ENCODE peak calls at places on chromosomes 1 and 21, in six cellular contexts. N is GM12878, G is A549, Z is HepG2, E is H1, M is SK-N-SH. F is an unnamed sample.

GRCh38 chr1:226195144-226195543 is 8.6 kb upstream of the ACBD3 start:
- DNase-seq in N (no peak), G (no peak), Z (no peak), E (no peak), M (peak), F (no peak)

GRCh38 chr1:152964536-152964935 is 5.9 kb upstream of the SPRR4 start:
- DNase-seq in N (no peak), G (no peak), Z (no peak), E (no peak), M (no peak), F (no peak)

GRCh38 chr1:40884055-40884795 is 22.1 kb upstream of the CITED4 start:
- DNase-seq in N (no peak), G (no peak), Z (no peak), E (peak), M (peak), F (no peak)

GRCh38 chr1:38686306-38687255 is 173.0 kb downstream of the RRAGC start:
- DNase-seq in N (no peak), G (no peak), Z (no peak), E (no peak), M (no peak), F (no peak)

GRCh38 chr1:230458509-230458908 is 32.4 kb upstream of the PGBD5 start:
- DNase-seq in N (no peak), G (no peak), Z (no peak), E (no peak), M (no peak), F (no peak)

GRCh38 chr21:36829116-36829515 is 130.2 kb downstream of the SIM2 start:
- DNase-seq in N (no peak), G (no peak), Z (no peak), E (no peak), M (no peak), F (no peak)

GRCh38 chr21:35024475-35024874 is 24.6 kb downstream of the RUNX1 start:
- DNase-seq in N (no peak), G (no peak), Z (no peak), E (no peak), M (no peak), F (no peak)

GRCh38 chr1:27603320-27603961 is 503 bp downstream of the AHDC1 start:
- DNase-seq in N (no peak), G (no peak), Z (no peak), E (peak), M (no peak), F (peak)

GRCh38 chr1:61120998-61121397 is 38.6 kb downstream of the NFIA start:
- DNase-seq in N (no peak), G (no peak), Z (peak), E (no peak), M (no peak), F (no peak)

DNA sequence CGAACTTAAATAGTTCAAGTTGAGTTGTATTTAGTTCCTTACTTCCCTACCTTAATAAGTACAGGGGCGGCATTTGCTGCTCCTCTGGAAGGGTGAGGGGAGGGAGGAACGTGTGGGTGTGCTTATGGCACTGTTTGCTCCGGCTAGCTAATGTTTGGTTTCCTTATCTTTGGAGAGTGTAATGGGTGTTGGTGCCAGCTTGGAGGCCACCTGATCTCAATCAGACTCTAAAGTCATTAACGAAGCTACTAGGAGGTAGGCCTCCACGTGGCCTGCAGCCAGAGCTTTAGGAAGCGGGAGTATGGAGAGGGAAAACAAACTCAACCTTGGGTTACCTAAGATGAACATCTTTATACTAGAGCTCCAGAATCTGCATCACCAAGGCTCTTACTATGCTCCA is 43.0 kb upstream of the RAP1A start:
- DNase-seq in N (no peak), G (no peak), Z (peak), E (no peak), M (no peak), F (no peak)
- H3K27ac ChIP-seq in N (no peak), G (no peak), Z (no peak), E (no peak), M (no peak), F (no peak)

GRCh38 chr1:46718727-46719622 is at the start of gene EFCAB14:
- DNase-seq in N (peak), G (peak), Z (peak), E (peak), M (peak), F (peak)

GRCh38 chr1:46719689-46720088 is 775 bp upstream of the EFCAB14 start:
- DNase-seq in N (no peak), G (no peak), Z (no peak), E (no peak), M (no peak), F (peak)

GRCh38 chr1:46717654-46718053 is 1.3 kb downstream of the EFCAB14 start:
- DNase-seq in N (no peak), G (no peak), Z (no peak), E (no peak), M (no peak), F (no peak)

GRCh38 chr1:46721204-46721603 is 2.3 kb upstream of the EFCAB14 start:
- DNase-seq in N (no peak), G (no peak), Z (no peak), E (no peak), M (no peak), F (no peak)

DNA sequence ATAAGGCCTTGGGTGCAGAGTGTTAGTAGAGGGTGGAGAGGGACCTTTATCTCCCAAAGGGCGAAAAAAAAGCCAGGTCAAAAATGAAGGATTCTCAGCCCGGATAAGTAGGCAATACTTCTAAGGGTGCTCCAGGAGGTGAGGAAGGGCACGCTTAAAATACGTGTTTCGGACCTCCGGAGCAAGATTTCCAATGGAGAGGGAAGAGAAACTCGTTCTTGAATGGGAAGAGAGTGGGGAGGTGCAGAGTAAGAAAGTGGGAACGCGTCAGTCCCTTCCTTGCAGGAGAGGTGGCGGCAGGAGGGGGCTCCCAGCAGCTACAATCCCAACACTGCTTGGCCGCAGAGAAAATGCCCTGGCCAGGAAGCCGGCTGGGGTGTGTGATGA is 581 bp downstream of the EFCAB14 start:
- DNase-seq in N (no peak), G (no peak), Z (no peak), E (no peak), M (no peak), F (no peak)
- TF ChIP-seq CHD2 in N (no peak), G (no peak), Z (no peak), E (no peak), M (no peak), F (no peak)

GRCh38 chr1:183528577-183528976 is 56.3 kb downstream of the SMG7 start:
- DNase-seq in N (no peak), G (no peak), Z (no peak), E (no peak), M (no peak), F (no peak)
- H3K27ac ChIP-seq in N (no peak), G (no peak), Z (no peak), E (no peak), M (no peak), F (no peak)

GRCh38 chr1:193406901-193407300 is 220.5 kb upstream of the B3GALT2 start:
- DNase-seq in N (no peak), G (peak), Z (peak), E (no peak), M (peak), F (peak)

GRCh38 chr1:193412748-193413147 is 226.3 kb upstream of the B3GALT2 start:
- DNase-seq in N (no peak), G (no peak), Z (no peak), E (no peak), M (no peak), F (no peak)

GRCh38 chr1:193411771-193412170 is 225.4 kb upstream of the B3GALT2 start:
- DNase-seq in N (no peak), G (no peak), Z (no peak), E (no peak), M (no peak), F (no peak)

GRCh38 chr1:193413376-193413775 is 227.0 kb upstream of the B3GALT2 start:
- DNase-seq in N (no peak), G (no peak), Z (no peak), E (no peak), M (no peak), F (no peak)

GRCh38 chr1:193408782-193409293 is 222.4 kb upstream of the B3GALT2 start:
- DNase-seq in N (no peak), G (peak), Z (no peak), E (no peak), M (no peak), F (peak)
- TF ChIP-seq CHD2 in N (no peak), G (no peak), Z (no peak), E (no peak), M (no peak), F (no peak)

DNA sequence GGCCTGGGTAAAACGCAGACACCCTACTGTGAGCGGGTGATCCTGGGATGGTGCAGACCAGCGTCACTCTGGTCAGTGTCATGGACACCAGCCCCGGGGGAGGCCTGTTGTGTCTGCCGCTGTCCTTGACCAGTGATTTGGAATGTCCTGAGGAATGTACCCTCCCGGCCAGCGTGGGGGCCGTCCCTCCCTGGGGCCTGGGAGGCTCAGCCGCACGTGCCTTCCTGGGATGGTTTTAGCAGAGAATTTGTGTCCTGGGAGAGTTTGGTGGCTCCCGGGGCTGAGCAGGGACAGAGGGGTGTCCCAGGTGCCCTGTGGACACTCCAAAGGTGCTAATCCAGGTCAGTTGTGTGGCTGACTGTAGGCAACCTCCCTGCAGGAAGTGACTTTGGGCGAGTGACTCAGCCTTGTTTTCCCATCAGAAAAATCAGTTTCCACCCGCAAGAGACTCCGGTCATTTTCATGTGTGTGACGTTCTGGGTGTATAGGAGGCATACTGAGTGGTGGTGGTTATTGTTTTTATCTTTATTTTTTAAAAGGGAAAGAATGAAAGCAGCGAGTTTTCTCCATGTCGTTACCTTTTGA is 6.3 kb downstream of the ARHGEF16 start:
- DNase-seq in N (no peak), G (no peak), Z (peak), E (no peak), M (no peak), F (no peak)
- H3K27ac ChIP-seq in N (no peak), G (no peak), Z (peak), E (no peak), M (no peak), F (no peak)

DNA sequence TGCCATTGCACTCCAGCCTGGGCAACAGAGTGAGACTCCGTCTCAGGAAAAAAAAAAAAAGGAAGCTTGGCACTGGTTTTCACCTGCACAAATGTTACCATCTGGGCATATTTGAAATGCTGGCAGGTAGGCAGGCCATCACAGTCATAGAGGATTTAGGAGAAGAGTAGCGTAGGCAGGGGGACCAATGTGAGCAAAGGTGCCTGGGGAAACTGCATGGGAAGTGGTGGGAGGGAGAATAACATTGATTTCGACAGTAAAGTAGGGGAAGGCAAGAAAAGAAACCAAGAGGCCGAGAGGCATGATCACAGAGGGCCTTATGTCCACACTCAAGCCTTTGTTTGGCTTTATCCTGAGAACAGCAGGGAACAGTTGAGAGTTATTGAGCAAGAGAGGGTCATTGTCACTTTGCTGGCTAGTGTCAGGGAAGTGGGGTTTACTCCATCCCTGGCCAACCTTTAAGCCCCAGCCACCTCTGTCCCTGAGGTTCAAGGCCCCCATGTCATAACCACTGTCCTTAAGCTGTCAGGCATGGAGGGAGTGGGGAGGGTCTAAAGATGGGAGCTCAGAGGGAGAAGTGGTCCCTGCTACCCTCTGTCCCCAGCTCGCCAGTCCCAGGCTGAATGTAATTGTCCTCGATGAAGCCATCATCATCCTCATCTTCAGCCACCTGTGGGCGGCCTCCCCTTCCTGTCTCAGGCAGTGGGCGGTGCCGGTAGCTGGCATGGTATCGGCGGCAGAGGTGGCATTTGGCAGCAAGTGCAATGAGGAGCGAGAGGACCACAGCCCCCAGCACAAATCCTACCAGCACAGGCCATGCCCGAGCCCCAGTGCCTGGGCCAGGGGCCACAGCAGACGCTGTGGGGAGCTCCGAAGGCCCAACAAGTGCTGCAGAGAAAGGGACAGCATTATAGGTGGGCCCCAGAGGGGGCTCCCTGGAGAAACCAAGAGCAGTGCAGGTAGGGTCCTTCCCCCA is 2.9 kb downstream of the C1orf210 start:
- DNase-seq in N (no peak), G (no peak), Z (peak), E (no peak), M (no peak), F (no peak)
- TF ChIP-seq CHD2 in N (no peak), G (no peak), Z (no peak), E (no peak), M (no peak), F (no peak)

GRCh38 chr1:42463906-42464305 is 820 bp downstream of the CCDC30 start:
- DNase-seq in N (no peak), G (no peak), Z (no peak), E (no peak), M (no peak), F (no peak)
- H3K27ac ChIP-seq in N (no peak), G (peak), Z (no peak), E (no peak), M (no peak), F (no peak)

GRCh38 chr21:16773206-16773605 is 739.6 kb upstream of the CXADR start:
- DNase-seq in N (no peak), G (no peak), Z (no peak), E (no peak), M (no peak), F (no peak)
- TF ChIP-seq CHD2 in N (no peak), G (no peak), Z (no peak), E (no peak), M (no peak), F (no peak)

F was measured in K562.